ENCODE peak calls at places on chromosomes 3 and 15, in ten cellular contexts. B, L, N, S, H, C, K, D, Z and Y are unnamed samples. For H3K79me2, the result is how much of the 10 kb centered on the place peaks cover.

GRCh38 chr3:196821806-196822355 is 45.8 kb upstream of the SENP5 start:
- DNase-seq in B (no peak), D (no peak), K (no peak), Z (no peak), H (no peak), N (no peak), S (no peak), C (no peak), L (no peak), Y (no peak)

GRCh38 chr15:41559489-41560177 is 621 bp downstream of the TYRO3 start:
- DNase-seq in Z (no peak), B (peak), K (no peak), D (no peak), H (peak), S (no peak), C (peak), N (no peak), L (peak), Y (peak)

GRCh38 chr15:27679203-27679602 is 419.9 kb downstream of the OCA2 start:
- DNase-seq in D (no peak), K (no peak), N (no peak), L (no peak), H (no peak), B (peak), C (no peak), S (no peak), Z (no peak), Y (no peak)

GRCh38 chr15:85702321-85703230 is 92.1 kb downstream of the KLHL25 start:
- DNase-seq in S (no peak), C (peak), N (peak), H (no peak), Z (peak), D (no peak), L (no peak), K (no peak), B (peak), Y (no peak)

GRCh38 chr3:117192888-117193287 is 483.3 kb downstream of the TUSC7 start:
- DNase-seq in H (no peak), L (no peak), Z (no peak), K (no peak), D (no peak), S (no peak), B (no peak), N (no peak), C (no peak), Y (no peak)

GRCh38 chr3:70056081-70056480 is 56.5 kb downstream of the SAMMSON start:
- DNase-seq in C (no peak), K (no peak), S (no peak), L (no peak), N (no peak), Z (no peak), H (no peak), B (no peak), D (no peak), Y (no peak)

GRCh38 chr15:29101491-29101890 is 168.1 kb downstream of the NSMCE3 start:
- DNase-seq in L (no peak), Z (no peak), B (no peak), K (no peak), D (no peak), S (no peak), N (no peak), C (no peak), H (no peak), Y (no peak)

GRCh38 chr15:90358124-90359033 is 6.3 kb downstream of the ZNF774 start:
- DNase-seq in C (peak), S (peak), H (peak), L (no peak), N (peak), B (no peak), Z (peak), K (no peak), D (no peak), Y (no peak)

GRCh38 chr3:160661660-160662059 is 15.3 kb upstream of the ARL14 start:
- DNase-seq in B (peak), D (no peak), N (no peak), L (no peak), C (no peak), Z (no peak), S (no peak), H (peak), K (no peak), Y (no peak)

GRCh38 chr15:94001113-94001919 is 230.0 kb upstream of the MCTP2 start:
- DNase-seq in C (peak), B (no peak), D (no peak), K (no peak), L (no peak), H (no peak), S (no peak), Z (no peak), N (no peak), Y (no peak)

GRCh38 chr15:72491768-72492167 is 17.6 kb downstream of the ARIH1 start:
- DNase-seq in D (no peak), B (no peak), N (peak), C (peak), Z (peak), K (no peak), S (peak), L (no peak), H (peak), Y (no peak)

GRCh38 chr3:106242779-106243178 is 374.0 kb upstream of the CBLB start:
- DNase-seq in B (no peak), N (no peak), H (no peak), D (no peak), Z (no peak), K (no peak), L (no peak), S (no peak), C (no peak), Y (no peak)

GRCh38 chr3:43540625-43541024 is 81.2 kb downstream of the ANO10 start:
- DNase-seq in N (peak), D (no peak), B (no peak), C (peak), H (no peak), Z (no peak), L (no peak), K (no peak), S (no peak), Y (no peak)

GRCh38 chr15:100784493-100785180 is 95.0 kb upstream of the ALDH1A3 start:
- DNase-seq in K (no peak), S (no peak), C (no peak), B (no peak), N (no peak), L (no peak), D (no peak), H (no peak), Z (no peak), Y (no peak)

GRCh38 chr15:98567951-98568350 is 80.4 kb upstream of the IGF1R start:
- DNase-seq in N (peak), H (no peak), S (peak), K (no peak), B (no peak), C (no peak), Z (no peak), L (no peak), D (no peak), Y (no peak)

GRCh38 chr3:17798000-17798399 is 55.6 kb upstream of the TBC1D5 start:
- DNase-seq in N (no peak), L (no peak), D (peak), K (peak), Z (no peak), H (no peak), S (no peak), C (no peak), B (no peak), Y (peak)

GRCh38 chr3:172106037-172106559 is 66.7 kb downstream of the FNDC3B start:
- DNase-seq in K (no peak), S (no peak), N (no peak), D (no peak), Z (no peak), B (no peak), C (no peak), L (no peak), H (no peak), Y (no peak)

GRCh38 chr15:86772369-86773059 is 692.8 kb downstream of the AGBL1 start:
- DNase-seq in N (peak), C (no peak), Z (no peak), B (no peak), S (no peak), D (no peak), K (no peak), L (no peak), H (no peak), Y (no peak)

GRCh38 chr3:84974347-84974746 is 15.6 kb downstream of the CADM2 start:
- DNase-seq in N (peak), S (no peak), C (no peak), B (no peak), D (no peak), K (no peak), L (no peak), Z (no peak), H (peak), Y (no peak)

GRCh38 chr3:105222568-105223093 is 144.1 kb upstream of the ALCAM start:
- DNase-seq in H (peak), L (no peak), C (no peak), K (no peak), B (no peak), N (no peak), Z (no peak), D (no peak), S (peak), Y (peak)

GRCh38 chr3:184801241-184801640 is 10.7 kb upstream of the VPS8 start:
- DNase-seq in C (peak), S (no peak), N (no peak), H (no peak), Z (no peak), D (no peak), B (no peak), K (no peak), L (no peak), Y (no peak)

GRCh38 chr15:68993276-68993675 is 21.2 kb upstream of the NOX5 start:
- DNase-seq in B (no peak), K (no peak), Z (no peak), H (no peak), C (no peak), N (no peak), S (no peak), D (no peak), L (no peak), Y (no peak)

GRCh38 chr3:31423522-31423921 is 109.2 kb upstream of the STT3B start:
- DNase-seq in C (peak), D (no peak), S (peak), K (no peak), L (peak), N (peak), B (no peak), Z (no peak), H (no peak), Y (no peak)

GRCh38 chr15:42133892-42134502 is 22.4 kb downstream of the PLA2G4F start:
- DNase-seq in Z (peak), L (peak), S (peak), H (peak), B (peak), N (peak), C (peak), D (peak), K (peak), Y (peak)

GRCh38 chr3:167710552-167710951 is 24.1 kb downstream of the PDCD10 start:
- DNase-seq in B (no peak), Z (no peak), H (no peak), L (no peak), S (no peak), D (no peak), C (no peak), N (no peak), K (no peak), Y (no peak)

GRCh38 chr3:167705840-167706239 is 28.9 kb downstream of the PDCD10 start:
- DNase-seq in D (no peak), C (peak), N (peak), L (no peak), Z (peak), B (no peak), S (peak), H (no peak), K (no peak), Y (no peak)

GRCh38 chr3:167711439-167711838 is 23.3 kb downstream of the PDCD10 start:
- DNase-seq in C (no peak), D (no peak), H (no peak), N (no peak), K (no peak), S (no peak), B (no peak), Z (no peak), L (no peak), Y (no peak)

GRCh38 chr3:167712445-167712844 is 22.2 kb downstream of the PDCD10 start:
- DNase-seq in Z (no peak), H (no peak), D (no peak), N (no peak), C (no peak), S (no peak), K (no peak), B (no peak), L (no peak), Y (no peak)

DNA sequence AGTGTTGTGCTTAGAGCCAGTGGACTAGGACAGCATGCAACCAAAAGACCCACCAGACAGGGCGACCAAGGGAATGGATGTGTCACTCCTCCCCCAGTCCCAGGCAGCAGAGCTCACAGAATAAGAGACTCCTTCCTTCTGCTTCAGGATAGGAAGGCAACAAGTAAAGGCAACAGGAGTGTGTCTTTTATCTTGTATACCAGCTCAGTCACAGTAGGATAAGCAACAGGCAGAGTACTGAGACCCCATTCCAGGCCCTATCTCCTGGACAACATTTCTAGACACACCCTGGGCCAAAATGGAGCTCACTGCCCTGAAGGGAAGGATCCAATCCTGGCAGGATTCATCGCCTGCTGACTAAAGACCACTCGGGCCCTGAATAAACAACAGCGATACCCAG is 25.0 kb downstream of the PDCD10 start:
- DNase-seq in H (no peak), N (no peak), K (no peak), D (no peak), B (no peak), L (no peak), C (no peak), Z (no peak), S (no peak), Y (no peak)
- H3K79me2 ChIP-seq in H (under half), N (under half), K (half or more), D (half or more), B (half or more), L (half or more), C (half or more), Z (half or more), S (half or more), Y (under half)

GRCh38 chr15:47548986-47549385 is 168.3 kb upstream of the SEMA6D start:
- DNase-seq in B (no peak), H (no peak), C (no peak), S (no peak), L (no peak), Z (no peak), N (no peak), K (no peak), D (no peak), Y (no peak)

GRCh38 chr15:47551079-47551478 is 166.2 kb upstream of the SEMA6D start:
- DNase-seq in L (no peak), S (no peak), H (peak), N (no peak), C (peak), Z (peak), D (no peak), B (peak), K (no peak), Y (peak)

GRCh38 chr15:47552978-47553608 is 164.2 kb upstream of the SEMA6D start:
- DNase-seq in Z (peak), H (no peak), D (no peak), B (no peak), N (no peak), K (no peak), S (no peak), L (no peak), C (no peak), Y (no peak)

GRCh38 chr15:47551559-47551958 is 165.7 kb upstream of the SEMA6D start:
- DNase-seq in D (no peak), Z (no peak), C (no peak), H (no peak), N (no peak), S (no peak), L (no peak), K (no peak), B (no peak), Y (no peak)

GRCh38 chr15:47548189-47548588 is 169.1 kb upstream of the SEMA6D start:
- DNase-seq in C (no peak), N (no peak), H (no peak), L (no peak), B (peak), S (no peak), D (no peak), Z (no peak), K (no peak), Y (no peak)
- H2AFZ ChIP-seq in C (no peak), N (peak), H (no peak), L (no peak), B (no peak), S (no peak), D (no peak), Z (no peak), K (no peak), Y (no peak)

DNA sequence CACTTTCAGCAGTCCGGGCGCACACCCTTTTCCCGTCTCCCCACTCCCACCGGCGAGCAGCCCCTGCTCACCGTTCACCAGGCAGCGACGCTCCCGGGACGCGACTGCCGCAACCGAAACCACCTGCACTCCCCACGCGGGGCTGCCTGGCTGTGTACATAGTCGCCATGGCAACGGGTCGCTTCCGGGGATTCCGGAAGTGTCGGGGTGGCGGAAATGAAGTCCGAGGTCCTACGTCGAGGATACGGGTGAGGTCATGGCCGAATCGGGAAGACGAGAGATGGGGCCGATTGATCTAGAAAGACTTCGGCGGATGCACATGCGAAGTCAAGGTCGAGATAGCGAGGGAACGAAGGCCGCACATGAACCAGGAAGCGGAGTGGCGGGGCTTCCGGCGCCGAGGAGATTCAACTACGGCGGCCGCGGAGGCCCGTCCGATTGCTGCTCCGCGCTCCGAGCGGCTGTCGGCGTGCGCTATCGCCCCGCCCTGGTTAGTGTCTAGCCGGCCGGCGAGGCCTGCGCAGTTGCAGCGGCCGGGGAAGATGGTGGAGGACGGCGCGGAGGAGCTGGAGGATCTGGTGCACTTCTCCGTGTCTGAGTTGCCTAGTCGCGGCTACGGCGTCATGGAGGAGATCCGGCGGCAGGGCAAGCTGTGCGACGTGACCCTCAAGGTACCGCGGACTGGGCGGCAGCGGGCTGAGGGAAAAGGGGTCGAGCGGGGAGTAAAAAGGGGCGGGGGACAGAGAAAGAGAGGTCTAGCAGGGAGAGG is at the start of the genes KIF9 and KLHL18:
- DNase-seq in D (peak), Z (peak), B (peak), H (peak), L (peak), S (peak), K (peak), N (peak), C (peak), Y (peak)
- H3K79me2 ChIP-seq in D (under half), Z (half or more), B (under half), H (half or more), L (half or more), S (half or more), K (under half), N (under half), C (half or more), Y (under half)

DNA sequence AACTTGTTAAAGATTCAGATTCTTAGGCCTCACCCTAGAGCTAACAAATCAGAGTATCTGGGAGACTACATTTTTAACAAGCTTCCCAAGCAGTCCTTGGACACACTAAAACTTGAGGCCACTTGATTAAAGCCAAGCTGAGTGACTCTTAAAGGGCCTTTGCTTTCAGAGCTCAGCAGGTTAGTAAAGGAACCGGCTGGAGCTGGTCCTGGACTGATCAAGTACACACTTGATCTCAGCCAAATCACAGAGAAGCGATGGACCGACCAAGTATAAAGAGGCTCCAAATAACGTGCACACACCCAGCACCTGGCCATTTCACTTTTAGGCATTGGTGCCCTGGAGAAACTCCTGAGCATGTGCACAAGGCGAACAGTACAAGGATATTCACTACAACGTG is 12.9 kb upstream of the TM6SF1 start:
- DNase-seq in N (no peak), B (no peak), H (no peak), Z (no peak), C (no peak), S (no peak), K (no peak), D (no peak), L (no peak), Y (no peak)
- H2AFZ ChIP-seq in N (no peak), B (no peak), H (no peak), Z (no peak), C (no peak), S (no peak), K (no peak), D (no peak), L (no peak), Y (no peak)

DNA sequence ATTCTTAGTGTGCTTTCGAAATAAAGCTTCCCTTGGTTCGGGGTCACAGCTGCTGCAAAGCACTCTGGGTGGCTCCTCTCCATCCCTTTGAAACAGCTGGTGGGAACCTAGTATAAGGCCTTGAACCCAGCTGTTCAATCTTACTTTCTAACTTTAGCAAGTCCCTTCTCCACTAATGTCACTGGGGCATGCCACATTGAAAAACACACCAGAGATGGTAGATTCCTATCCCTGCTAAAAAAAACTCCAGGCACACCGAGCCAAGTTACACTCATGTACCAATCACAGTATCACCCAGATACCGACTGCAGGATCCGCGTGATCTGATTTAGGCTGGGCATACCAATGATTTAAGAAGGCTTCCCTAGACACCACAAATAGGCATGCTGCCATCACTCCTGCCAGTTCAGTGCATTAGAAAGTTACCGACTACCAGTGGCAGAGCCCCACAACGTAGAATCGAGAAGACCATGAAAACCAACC is 65.0 kb downstream of the WWTR1 start:
- DNase-seq in B (peak), C (no peak), D (no peak), K (no peak), S (peak), L (no peak), N (no peak), H (no peak), Z (peak), Y (no peak)
- H3K79me2 ChIP-seq in B (under half), C (half or more), D (under half), K (under half), S (half or more), L (half or more), N (under half), H (half or more), Z (half or more), Y (under half)

DNA sequence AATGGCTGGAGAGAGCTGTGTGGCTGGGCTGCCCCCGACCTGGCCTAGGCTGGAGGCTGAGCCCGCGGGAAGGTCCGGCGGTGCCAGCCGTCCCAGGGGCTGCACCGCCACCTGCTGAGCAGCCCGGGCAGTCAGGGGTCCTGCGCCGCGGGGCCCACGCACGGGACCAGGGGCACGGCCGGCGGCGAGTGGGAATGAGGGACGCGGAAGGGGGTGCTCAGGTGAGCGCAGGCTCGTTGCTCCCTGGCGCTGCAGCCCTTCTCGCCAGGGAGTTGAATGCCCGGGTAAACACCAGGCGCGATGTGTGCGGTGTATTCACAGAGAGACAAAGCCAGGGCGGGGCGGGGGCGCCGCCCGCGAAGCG is 666 bp upstream of the SEMA3F start:
- DNase-seq in S (no peak), B (no peak), H (no peak), L (peak), Z (peak), N (no peak), C (no peak), K (no peak), D (no peak), Y (no peak)
- H2AFZ ChIP-seq in S (no peak), B (no peak), H (peak), L (no peak), Z (peak), N (no peak), C (no peak), K (no peak), D (no peak), Y (no peak)

GRCh38 chr3:48258530-48258929 is 17.6 kb downstream of the ZNF589 start:
- DNase-seq in L (no peak), D (no peak), K (no peak), S (no peak), N (no peak), B (no peak), C (no peak), Z (no peak), H (no peak), Y (no peak)

GRCh38 chr3:48256557-48256956 is 15.7 kb downstream of the ZNF589 start:
- DNase-seq in B (no peak), H (no peak), C (no peak), K (no peak), D (no peak), L (no peak), S (no peak), Z (no peak), N (no peak), Y (no peak)
- H3K79me2 ChIP-seq in B (half or more), H (under half), C (under half), K (half or more), D (half or more), L (under half), S (half or more), Z (under half), N (under half), Y (under half)